ENCODE peak calls at places on chromosomes 1 and 21, in four cellular contexts. K is K562, A is GM12878, V is HL-60. F is an unnamed sample.
A peak's percentile ranks its signal among the peaks of the same experiment; 100 is the strongest.

GRCh38 chr1:43952731-43953350 is 6.1 kb downstream of the IPO13 start:
- DNase-seq in K (no peak), A (no peak), V (no peak), F (no peak)

GRCh38 chr1:236938745-236939144 is 65.5 kb downstream of the MT1HL1 start:
- DNase-seq in K (no peak), A (no peak), V (no peak), F (no peak)

GRCh38 chr1:88973520-88974137 is 18.8 kb downstream of the KYAT3 start:
- DNase-seq in K (no peak), A (no peak), V (no peak), F (no peak)

GRCh38 chr1:172108494-172108893 is 267.2 kb downstream of the DNM3 start:
- DNase-seq in K (no peak), A (no peak), V (no peak), F (no peak)

GRCh38 chr1:51506537-51506936 is 12.5 kb downstream of the EPS15 start:
- DNase-seq in K (no peak), A (no peak), V (no peak), F (no peak)

GRCh38 chr1:40636777-40637176 is 28.7 kb downstream of the RIMS3 start:
- DNase-seq in K (no peak), A (no peak), V (no peak), F (no peak)

GRCh38 chr21:34690041-34690792 is 21.4 kb downstream of the CLIC6 start:
- DNase-seq in K (no peak), A (no peak), V (no peak), F (no peak)

GRCh38 chr1:165860065-165860464 is 32.7 kb downstream of the UCK2 start:
- DNase-seq in K (no peak), A (no peak), V (no peak), F (no peak)

GRCh38 chr21:45779226-45779625 is 135.7 kb downstream of the PCBP3 start:
- DNase-seq in K (no peak), A (no peak), V (no peak), F (no peak)

GRCh38 chr1:92926873-92927272 is 34.4 kb downstream of the DIPK1A start:
- DNase-seq in K (no peak), A (no peak), V (no peak), F (no peak)
- TF ChIP-seq SPI1 in K (no peak), A (peak; percentile 75), V (no peak), F (peak; percentile 83)

GRCh38 chr21:27363719-27364479 is 397.0 kb upstream of the ADAMTS5 start:
- DNase-seq in K (no peak), A (no peak), V (no peak), F (no peak)

GRCh38 chr21:27362249-27362648 is 395.4 kb upstream of the ADAMTS5 start:
- DNase-seq in K (no peak), A (no peak), V (no peak), F (no peak)

GRCh38 chr21:27359141-27359540 is 392.3 kb upstream of the ADAMTS5 start:
- DNase-seq in K (no peak), A (no peak), V (no peak), F (no peak)
- TF ChIP-seq SPI1 in K (no peak), A (no peak), V (no peak), F (no peak)

GRCh38 chr1:204449631-204450280 is 38.1 kb upstream of the PPP1R15B start:
- DNase-seq in K (no peak), A (no peak), V (no peak), F (no peak)

GRCh38 chr1:204447220-204447619 is 35.6 kb upstream of the PPP1R15B start:
- DNase-seq in K (no peak), A (no peak), V (no peak), F (no peak)

GRCh38 chr1:204448991-204449390 is 37.4 kb upstream of the PPP1R15B start:
- DNase-seq in K (no peak), A (no peak), V (no peak), F (no peak)

GRCh38 chr1:204447736-204448135 is 36.1 kb upstream of the PPP1R15B start:
- DNase-seq in K (no peak), A (no peak), V (no peak), F (no peak)

DNA sequence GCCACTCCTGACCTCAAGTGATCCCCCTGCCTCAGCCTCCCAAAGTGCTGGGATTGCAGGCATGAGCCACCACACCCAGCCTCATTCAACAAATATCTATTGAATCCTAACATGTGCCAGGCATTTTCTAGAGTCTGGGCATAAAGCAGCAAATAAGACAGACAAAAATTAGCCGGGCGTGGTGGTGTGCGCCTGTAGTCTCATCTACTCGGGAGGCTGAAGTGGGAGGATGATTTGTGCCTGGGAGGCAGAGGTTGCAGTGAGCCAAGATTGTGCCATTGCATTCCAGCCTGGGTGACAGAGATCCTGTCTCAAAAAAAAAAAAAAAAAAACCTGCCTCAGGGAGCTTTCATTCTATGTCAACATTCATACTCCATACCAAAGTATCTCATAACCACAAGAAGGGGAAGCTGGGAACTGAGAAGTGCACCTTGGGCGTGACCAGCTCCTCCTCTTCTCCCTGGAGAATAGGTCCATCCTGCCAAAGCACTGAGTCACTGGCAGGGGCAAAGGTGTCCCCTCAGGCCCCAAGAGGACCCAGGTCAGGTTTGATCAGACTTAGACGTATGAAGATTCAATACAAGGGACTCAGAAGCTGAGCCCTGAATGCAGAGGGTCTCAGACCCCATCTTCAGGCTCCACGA is 36.8 kb upstream of the PPP1R15B start:
- DNase-seq in K (no peak), A (no peak), V (no peak), F (no peak)
- TF ChIP-seq SPI1 in K (no peak), A (no peak), V (peak; percentile 31), F (no peak)

GRCh38 chr1:55103891-55104290 is 64.5 kb downstream of the PCSK9 start:
- DNase-seq in K (no peak), A (no peak), V (no peak), F (no peak)
- TF ChIP-seq SPI1 in K (no peak), A (no peak), V (no peak), F (no peak)

DNA sequence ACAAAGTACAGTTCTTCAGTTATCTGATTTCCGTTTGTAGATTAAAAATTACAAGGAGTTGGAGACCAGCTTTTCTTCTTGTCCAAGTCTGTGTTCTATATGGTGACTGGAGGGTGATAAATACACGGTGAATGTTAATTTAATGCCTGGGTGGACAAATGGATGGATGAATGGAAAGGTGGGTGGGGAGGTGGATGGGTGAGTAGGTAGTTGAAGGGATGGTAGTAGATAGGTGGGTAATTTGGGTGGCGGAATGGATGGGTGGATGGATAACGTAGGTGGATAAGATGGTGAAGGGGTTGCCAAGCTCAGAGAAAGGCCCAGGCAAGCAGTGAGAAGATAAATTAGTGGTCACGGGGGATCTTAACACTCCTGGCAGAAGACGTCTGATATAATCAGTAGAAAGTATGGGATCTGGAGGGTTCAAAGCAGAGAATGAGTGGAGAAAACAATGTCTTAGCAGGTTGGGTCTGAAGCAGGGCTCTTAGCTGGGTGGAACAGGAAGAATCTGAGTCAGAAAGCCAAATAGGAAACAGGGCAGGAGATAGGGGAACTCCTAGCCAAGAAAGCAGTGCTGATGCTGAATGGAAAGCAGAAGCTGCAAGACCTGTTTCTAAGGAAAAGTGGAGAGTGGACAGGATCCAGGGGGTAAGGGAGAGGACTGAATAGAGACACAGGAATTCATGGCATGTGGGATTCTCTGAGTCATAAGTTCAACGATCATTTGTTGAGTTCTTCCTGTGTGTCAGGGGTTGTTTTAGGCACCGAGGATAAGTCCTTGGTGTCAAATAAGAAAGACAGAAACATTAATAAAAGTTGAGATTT is 154.0 kb upstream of the FGGY start:
- DNase-seq in K (no peak), A (no peak), V (no peak), F (no peak)
- TF ChIP-seq SPI1 in K (no peak), A (no peak), V (peak; percentile 37), F (peak; percentile 33)

DNA sequence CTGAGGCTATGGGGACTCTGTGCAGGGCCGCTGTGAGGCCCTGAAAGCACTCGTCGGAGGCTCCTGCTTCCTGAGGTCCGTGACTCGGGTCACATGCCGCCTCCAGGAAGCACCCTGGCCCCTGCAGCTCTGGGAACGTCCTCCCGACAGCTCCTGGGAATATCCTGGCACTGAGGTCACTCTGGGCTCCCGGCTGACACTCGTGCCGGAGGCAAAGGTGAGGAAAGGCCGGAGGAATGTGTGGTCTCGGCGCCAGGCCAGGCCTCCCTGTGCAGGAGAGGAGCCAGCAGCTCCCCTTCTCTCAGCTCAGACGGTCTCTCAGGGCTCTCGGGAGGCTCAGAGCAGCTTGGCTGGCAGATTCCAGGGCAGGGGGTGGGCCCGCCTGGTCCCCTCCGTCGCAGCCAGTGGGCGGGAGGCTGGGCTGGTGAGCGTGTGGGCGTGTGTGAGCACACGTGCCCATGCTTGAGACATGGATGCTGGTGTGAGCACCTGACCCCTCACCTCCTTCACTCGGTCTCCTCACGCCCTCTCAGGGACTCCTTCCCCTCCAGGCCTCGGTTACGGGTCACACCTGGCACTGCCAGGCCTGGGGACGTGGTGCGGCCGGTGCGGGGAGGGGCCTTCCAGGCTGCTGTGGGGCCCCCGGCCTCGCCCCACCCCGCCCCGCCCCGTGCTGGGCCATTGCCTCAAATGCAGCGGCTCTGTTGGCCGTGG is 5.5 kb upstream of the RNF223 start:
- DNase-seq in K (peak; percentile 71), A (no peak), V (peak; percentile 40), F (peak; percentile 76)
- TF ChIP-seq SPI1 in K (no peak), A (no peak), V (no peak), F (no peak)

GRCh38 chr1:61589382-61589765 is 135.6 kb downstream of the TM2D1 start:
- DNase-seq in K (no peak), A (no peak), V (no peak), F (no peak)

GRCh38 chr1:61581241-61581640 is 143.7 kb downstream of the TM2D1 start:
- DNase-seq in K (no peak), A (no peak), V (no peak), F (no peak)

GRCh38 chr1:61580417-61580816 is 144.5 kb downstream of the TM2D1 start:
- DNase-seq in K (no peak), A (no peak), V (no peak), F (no peak)

GRCh38 chr1:61588736-61589381 is 136.1 kb downstream of the TM2D1 start:
- DNase-seq in K (peak; percentile 70), A (peak; percentile 3), V (no peak), F (peak; percentile 53)

GRCh38 chr1:61585714-61586113 is 139.2 kb downstream of the TM2D1 start:
- DNase-seq in K (no peak), A (no peak), V (no peak), F (no peak)
- TF ChIP-seq SPI1 in K (no peak), A (no peak), V (no peak), F (no peak)

F was measured in GM12891.